ENCODE peak calls at places on chromosomes 2 and 18, in eight cellular contexts. One of them, this sample, is unnamed. For H3K36me3, the result is how much of the 10 kb centered on the place peaks cover.

GRCh38 chr18:58100154-58100553 is 56.1 kb downstream of the NEDD4L start:
- DNase-seq in upper lobe of right lung: no peak
- DNase-seq in IMR-90: no peak
- DNase-seq in naive thymus-derived CD4-positive, alpha-beta T cell: no peak
- DNase-seq in ovary: no peak
- DNase-seq in CD8-positive, alpha-beta memory T cell: no peak
- DNase-seq in fibroblast of lung: no peak
- DNase-seq in cardiac muscle cell: no peak
- DNase-seq in this sample: no peak

GRCh38 chr2:31193806-31194205 is 23.5 kb downstream of the CAPN14 start:
- DNase-seq in IMR-90: no peak
- DNase-seq in cardiac muscle cell: no peak
- DNase-seq in CD8-positive, alpha-beta memory T cell: no peak
- DNase-seq in naive thymus-derived CD4-positive, alpha-beta T cell: no peak
- DNase-seq in upper lobe of right lung: no peak
- DNase-seq in fibroblast of lung: no peak
- DNase-seq in ovary: no peak
- DNase-seq in this sample: no peak

GRCh38 chr2:42232024-42232423 is 62.9 kb downstream of the EML4 start:
- DNase-seq in ovary: no peak
- DNase-seq in cardiac muscle cell: no peak
- DNase-seq in IMR-90: no peak
- DNase-seq in fibroblast of lung: no peak
- DNase-seq in CD8-positive, alpha-beta memory T cell: no peak
- DNase-seq in naive thymus-derived CD4-positive, alpha-beta T cell: no peak
- DNase-seq in upper lobe of right lung: no peak
- DNase-seq in this sample: no peak

GRCh38 chr2:133045787-133046186 is 375.8 kb upstream of the LYPD1 start:
- DNase-seq in cardiac muscle cell: no peak
- DNase-seq in CD8-positive, alpha-beta memory T cell: no peak
- DNase-seq in upper lobe of right lung: no peak
- DNase-seq in naive thymus-derived CD4-positive, alpha-beta T cell: no peak
- DNase-seq in ovary: no peak
- DNase-seq in fibroblast of lung: no peak
- DNase-seq in IMR-90: peak
- DNase-seq in this sample: peak

GRCh38 chr2:11777066-11777782 is 30.8 kb downstream of the LPIN1 start:
- DNase-seq in ovary: no peak
- DNase-seq in fibroblast of lung: no peak
- DNase-seq in CD8-positive, alpha-beta memory T cell: no peak
- DNase-seq in cardiac muscle cell: no peak
- DNase-seq in naive thymus-derived CD4-positive, alpha-beta T cell: no peak
- DNase-seq in upper lobe of right lung: no peak
- DNase-seq in IMR-90: no peak
- DNase-seq in this sample: no peak

GRCh38 chr2:128995086-128995485 is 676.4 kb upstream of the HS6ST1 start:
- DNase-seq in ovary: no peak
- DNase-seq in fibroblast of lung: no peak
- DNase-seq in CD8-positive, alpha-beta memory T cell: no peak
- DNase-seq in cardiac muscle cell: no peak
- DNase-seq in upper lobe of right lung: no peak
- DNase-seq in naive thymus-derived CD4-positive, alpha-beta T cell: no peak
- DNase-seq in IMR-90: no peak
- DNase-seq in this sample: no peak

GRCh38 chr2:193793914-193794313 is 1599.2 kb upstream of the TMEFF2 start:
- DNase-seq in IMR-90: no peak
- DNase-seq in fibroblast of lung: no peak
- DNase-seq in ovary: no peak
- DNase-seq in upper lobe of right lung: no peak
- DNase-seq in CD8-positive, alpha-beta memory T cell: no peak
- DNase-seq in naive thymus-derived CD4-positive, alpha-beta T cell: no peak
- DNase-seq in cardiac muscle cell: no peak
- DNase-seq in this sample: peak

GRCh38 chr2:196276421-196276820 is 105.0 kb upstream of the STK17B start:
- DNase-seq in ovary: no peak
- DNase-seq in naive thymus-derived CD4-positive, alpha-beta T cell: no peak
- DNase-seq in IMR-90: no peak
- DNase-seq in cardiac muscle cell: no peak
- DNase-seq in fibroblast of lung: no peak
- DNase-seq in CD8-positive, alpha-beta memory T cell: no peak
- DNase-seq in upper lobe of right lung: no peak
- DNase-seq in this sample: no peak

GRCh38 chr2:205879362-205879761 is 197.1 kb downstream of the NRP2 start:
- DNase-seq in fibroblast of lung: no peak
- DNase-seq in CD8-positive, alpha-beta memory T cell: no peak
- DNase-seq in IMR-90: no peak
- DNase-seq in naive thymus-derived CD4-positive, alpha-beta T cell: no peak
- DNase-seq in cardiac muscle cell: no peak
- DNase-seq in upper lobe of right lung: no peak
- DNase-seq in ovary: no peak
- DNase-seq in this sample: no peak

GRCh38 chr2:38775097-38775920 is 2.7 kb upstream of the GEMIN6 start:
- DNase-seq in fibroblast of lung: no peak
- DNase-seq in cardiac muscle cell: no peak
- DNase-seq in upper lobe of right lung: no peak
- DNase-seq in ovary: no peak
- DNase-seq in IMR-90: no peak
- DNase-seq in naive thymus-derived CD4-positive, alpha-beta T cell: no peak
- DNase-seq in CD8-positive, alpha-beta memory T cell: no peak
- DNase-seq in this sample: no peak

DNA sequence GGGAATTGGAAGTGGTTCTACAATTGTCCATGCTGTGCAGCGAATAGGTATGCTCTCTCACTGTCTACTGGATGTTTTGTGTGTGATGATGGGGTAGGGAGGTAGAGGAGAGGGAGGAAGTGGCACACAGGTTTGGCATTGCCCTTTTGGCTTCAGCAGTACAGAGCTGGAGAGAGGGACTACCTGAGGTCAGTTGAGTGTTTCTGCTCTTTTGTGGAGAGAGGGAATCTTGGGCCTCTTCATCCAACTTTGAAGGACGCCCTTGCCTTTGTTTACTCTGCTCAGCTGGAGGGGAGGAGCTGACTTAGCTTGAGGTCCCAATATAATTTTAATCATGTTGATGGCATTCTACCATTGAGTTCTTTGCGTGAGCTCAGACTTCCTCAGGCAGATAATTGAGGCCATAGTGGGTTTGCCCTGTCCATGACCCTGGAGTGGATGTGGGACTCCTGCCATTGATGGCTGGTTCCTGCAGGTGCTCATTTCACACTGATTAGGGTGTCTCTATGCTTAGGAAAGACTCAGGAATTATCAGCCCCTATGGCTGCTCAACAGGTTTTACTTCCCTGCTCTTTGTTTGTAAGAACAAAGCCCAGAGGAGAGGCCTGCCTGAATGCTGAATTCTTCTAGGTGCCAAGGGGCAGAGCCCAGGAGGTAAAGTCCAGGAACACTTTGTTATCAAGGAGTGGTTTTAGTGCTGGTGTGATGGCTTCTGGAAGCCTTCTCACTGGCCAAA is 7.2 kb downstream of the RPIA start:
- DNase-seq in naive thymus-derived CD4-positive, alpha-beta T cell: no peak
- DNase-seq in IMR-90: no peak
- DNase-seq in cardiac muscle cell: no peak
- DNase-seq in fibroblast of lung: no peak
- DNase-seq in upper lobe of right lung: no peak
- DNase-seq in CD8-positive, alpha-beta memory T cell: no peak
- DNase-seq in ovary: no peak
- DNase-seq in this sample: no peak
- H3K36me3 ChIP-seq in naive thymus-derived CD4-positive, alpha-beta T cell: under half
- H3K36me3 ChIP-seq in IMR-90: under half
- H3K36me3 ChIP-seq in cardiac muscle cell: under half
- H3K36me3 ChIP-seq in fibroblast of lung: under half
- H3K36me3 ChIP-seq in upper lobe of right lung: under half
- H3K36me3 ChIP-seq in CD8-positive, alpha-beta memory T cell: under half
- H3K36me3 ChIP-seq in ovary: under half
- H3K36me3 ChIP-seq in this sample: under half

GRCh38 chr2:36450466-36451196 is 95.1 kb downstream of the CRIM1 start:
- DNase-seq in naive thymus-derived CD4-positive, alpha-beta T cell: no peak
- DNase-seq in IMR-90: peak
- DNase-seq in fibroblast of lung: peak
- DNase-seq in cardiac muscle cell: no peak
- DNase-seq in upper lobe of right lung: no peak
- DNase-seq in CD8-positive, alpha-beta memory T cell: no peak
- DNase-seq in ovary: no peak
- DNase-seq in this sample: peak
- H3K36me3 ChIP-seq in naive thymus-derived CD4-positive, alpha-beta T cell: under half
- H3K36me3 ChIP-seq in IMR-90: under half
- H3K36me3 ChIP-seq in fibroblast of lung: under half
- H3K36me3 ChIP-seq in cardiac muscle cell: under half
- H3K36me3 ChIP-seq in upper lobe of right lung: under half
- H3K36me3 ChIP-seq in CD8-positive, alpha-beta memory T cell: under half
- H3K36me3 ChIP-seq in ovary: under half
- H3K36me3 ChIP-seq in this sample: under half

DNA sequence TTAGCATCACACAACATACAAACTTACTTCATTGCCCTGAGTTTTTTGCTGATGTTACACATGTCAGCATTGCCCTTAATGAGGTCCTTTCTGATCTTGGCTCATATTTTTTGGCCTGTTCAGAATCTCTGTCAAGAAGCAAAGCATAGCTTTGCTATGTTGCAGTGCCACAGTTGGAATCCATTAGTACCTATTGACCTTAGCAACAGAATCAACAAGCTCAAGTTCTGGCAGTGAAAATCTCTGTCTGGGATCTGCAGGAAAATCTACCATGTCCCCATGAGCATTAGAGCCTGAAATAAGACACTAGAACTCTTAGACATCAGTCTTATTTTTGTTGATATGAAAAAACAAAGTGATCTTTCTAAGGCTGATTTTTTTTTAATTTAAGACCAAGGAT is 105.6 kb upstream of the FHL2 start:
- DNase-seq in CD8-positive, alpha-beta memory T cell: no peak
- DNase-seq in fibroblast of lung: no peak
- DNase-seq in cardiac muscle cell: no peak
- DNase-seq in upper lobe of right lung: no peak
- DNase-seq in ovary: no peak
- DNase-seq in naive thymus-derived CD4-positive, alpha-beta T cell: no peak
- DNase-seq in IMR-90: no peak
- DNase-seq in this sample: no peak
- H3K36me3 ChIP-seq in CD8-positive, alpha-beta memory T cell: under half
- H3K36me3 ChIP-seq in fibroblast of lung: under half
- H3K36me3 ChIP-seq in cardiac muscle cell: under half
- H3K36me3 ChIP-seq in upper lobe of right lung: under half
- H3K36me3 ChIP-seq in ovary: under half
- H3K36me3 ChIP-seq in naive thymus-derived CD4-positive, alpha-beta T cell: under half
- H3K36me3 ChIP-seq in IMR-90: under half
- H3K36me3 ChIP-seq in this sample: under half

GRCh38 chr2:161232571-161232970 is 72.3 kb downstream of the TANK start:
- DNase-seq in fibroblast of lung: no peak
- DNase-seq in cardiac muscle cell: no peak
- DNase-seq in IMR-90: no peak
- DNase-seq in ovary: no peak
- DNase-seq in naive thymus-derived CD4-positive, alpha-beta T cell: no peak
- DNase-seq in CD8-positive, alpha-beta memory T cell: no peak
- DNase-seq in upper lobe of right lung: no peak
- DNase-seq in this sample: no peak
- H3K36me3 ChIP-seq in fibroblast of lung: under half
- H3K36me3 ChIP-seq in cardiac muscle cell: under half
- H3K36me3 ChIP-seq in IMR-90: under half
- H3K36me3 ChIP-seq in ovary: under half
- H3K36me3 ChIP-seq in naive thymus-derived CD4-positive, alpha-beta T cell: under half
- H3K36me3 ChIP-seq in CD8-positive, alpha-beta memory T cell: under half
- H3K36me3 ChIP-seq in upper lobe of right lung: half or more
- H3K36me3 ChIP-seq in this sample: under half

DNA sequence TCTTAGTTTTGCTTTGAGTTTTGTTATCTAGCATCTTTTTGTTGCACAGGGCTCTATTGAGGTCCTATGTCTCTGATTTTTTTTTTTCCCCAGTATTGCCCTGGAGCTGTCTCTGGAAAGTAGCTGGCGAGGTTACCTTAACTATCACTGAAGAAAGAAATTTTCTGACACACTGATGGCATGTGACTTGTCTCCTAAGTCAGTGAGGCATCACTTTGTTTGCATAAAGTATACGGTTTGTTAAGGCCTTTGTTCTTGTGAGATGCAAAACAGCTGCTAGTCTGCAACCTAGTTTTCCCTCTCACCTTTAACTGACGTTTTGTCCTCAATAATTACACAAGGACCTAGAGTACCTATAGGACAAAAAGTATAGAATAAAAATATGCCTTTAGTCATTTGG is 41.8 kb downstream of the UBXN4 start:
- DNase-seq in ovary: no peak
- DNase-seq in upper lobe of right lung: no peak
- DNase-seq in IMR-90: no peak
- DNase-seq in fibroblast of lung: no peak
- DNase-seq in naive thymus-derived CD4-positive, alpha-beta T cell: no peak
- DNase-seq in cardiac muscle cell: no peak
- DNase-seq in CD8-positive, alpha-beta memory T cell: no peak
- DNase-seq in this sample: no peak
- H3K36me3 ChIP-seq in ovary: under half
- H3K36me3 ChIP-seq in upper lobe of right lung: half or more
- H3K36me3 ChIP-seq in IMR-90: under half
- H3K36me3 ChIP-seq in fibroblast of lung: under half
- H3K36me3 ChIP-seq in naive thymus-derived CD4-positive, alpha-beta T cell: half or more
- H3K36me3 ChIP-seq in cardiac muscle cell: half or more
- H3K36me3 ChIP-seq in CD8-positive, alpha-beta memory T cell: under half
- H3K36me3 ChIP-seq in this sample: half or more

GRCh38 chr2:96535331-96535730 is 1.2 kb upstream of the ARID5A start:
- DNase-seq in ovary: peak
- DNase-seq in upper lobe of right lung: peak
- DNase-seq in IMR-90: no peak
- DNase-seq in CD8-positive, alpha-beta memory T cell: no peak
- DNase-seq in fibroblast of lung: no peak
- DNase-seq in naive thymus-derived CD4-positive, alpha-beta T cell: no peak
- DNase-seq in cardiac muscle cell: no peak
- DNase-seq in this sample: no peak
- H3K36me3 ChIP-seq in ovary: under half
- H3K36me3 ChIP-seq in upper lobe of right lung: under half
- H3K36me3 ChIP-seq in IMR-90: under half
- H3K36me3 ChIP-seq in CD8-positive, alpha-beta memory T cell: under half
- H3K36me3 ChIP-seq in fibroblast of lung: under half
- H3K36me3 ChIP-seq in naive thymus-derived CD4-positive, alpha-beta T cell: under half
- H3K36me3 ChIP-seq in cardiac muscle cell: under half
- H3K36me3 ChIP-seq in this sample: under half

GRCh38 chr18:23530195-23530594 is 26.9 kb downstream of the RMC1 start:
- DNase-seq in upper lobe of right lung: no peak
- DNase-seq in IMR-90: no peak
- DNase-seq in CD8-positive, alpha-beta memory T cell: no peak
- DNase-seq in cardiac muscle cell: no peak
- DNase-seq in naive thymus-derived CD4-positive, alpha-beta T cell: no peak
- DNase-seq in ovary: no peak
- DNase-seq in fibroblast of lung: no peak
- DNase-seq in this sample: no peak
- H3K36me3 ChIP-seq in upper lobe of right lung: half or more
- H3K36me3 ChIP-seq in IMR-90: half or more
- H3K36me3 ChIP-seq in CD8-positive, alpha-beta memory T cell: half or more
- H3K36me3 ChIP-seq in cardiac muscle cell: under half
- H3K36me3 ChIP-seq in naive thymus-derived CD4-positive, alpha-beta T cell: half or more
- H3K36me3 ChIP-seq in ovary: under half
- H3K36me3 ChIP-seq in fibroblast of lung: under half
- H3K36me3 ChIP-seq in this sample: half or more